ENCODE peak calls at places on chromosomes 11 and 22, in four cellular contexts. W is PC-3, T is neural progenitor cell, K is lower lobe of right lung. S is an unnamed sample.

GRCh38 chr11:68838572-68838964 is 3.1 kb downstream of the CPT1A start:
- DNase-seq in K (no peak), W (no peak), T (no peak), S (no peak)

GRCh38 chr11:58006940-58007339 is 16.7 kb upstream of the OR9Q1 start:
- DNase-seq in K (no peak), T (no peak), W (peak), S (no peak)

GRCh38 chr11:55726715-55727324 is 46.4 kb upstream of the OR5D13 start:
- DNase-seq in W (peak), K (no peak), T (no peak), S (peak)

GRCh38 chr11:93525601-93526000 is 17.6 kb downstream of the SMCO4 start:
- DNase-seq in W (no peak), T (no peak), K (no peak), S (no peak)

GRCh38 chr11:74070713-74071506 is 62.0 kb upstream of the UCP3 start:
- DNase-seq in T (no peak), K (no peak), W (peak), S (no peak)

GRCh38 chr11:128726464-128727139 is 32.7 kb downstream of the FLI1 start:
- DNase-seq in K (peak), T (no peak), W (no peak), S (no peak)

GRCh38 chr11:44939673-44940072 is 11.0 kb downstream of the TP53I11 start:
- DNase-seq in T (peak), W (no peak), K (no peak), S (peak)

GRCh38 chr11:31809857-31810778 is 1.0 kb downstream of the PAX6 start:
- DNase-seq in W (peak), K (peak), T (peak), S (peak)

GRCh38 chr11:57777969-57778317 is 16.3 kb downstream of the CTNND1 start:
- DNase-seq in W (peak), K (no peak), T (peak), S (peak)

GRCh38 chr22:41697126-41697775 is 2.1 kb upstream of the MEI1 start:
- DNase-seq in K (peak), T (peak), W (peak), S (peak)

GRCh38 chr22:39280250-39280649 is 35.5 kb upstream of the PDGFB start:
- DNase-seq in T (no peak), W (no peak), K (no peak), S (no peak)

GRCh38 chr11:11380883-11381282 is 27.8 kb upstream of the CSNK2A3 start:
- DNase-seq in W (no peak), T (no peak), K (no peak), S (peak)

GRCh38 chr11:70078095-70078795 is at the start of gene ANO1:
- DNase-seq in K (no peak), T (peak), W (peak), S (peak)

GRCh38 chr11:59417023-59417422 is 9.2 kb downstream of the OR5A2 start:
- DNase-seq in K (no peak), W (no peak), T (no peak), S (no peak)

GRCh38 chr11:106624377-106624776 is 393.9 kb downstream of the GUCY1A2 start:
- DNase-seq in T (no peak), K (no peak), W (peak), S (no peak)

GRCh38 chr22:27397948-27398330 is 403.6 kb downstream of the MN1 start:
- DNase-seq in K (peak), T (no peak), W (no peak), S (no peak)

DNA sequence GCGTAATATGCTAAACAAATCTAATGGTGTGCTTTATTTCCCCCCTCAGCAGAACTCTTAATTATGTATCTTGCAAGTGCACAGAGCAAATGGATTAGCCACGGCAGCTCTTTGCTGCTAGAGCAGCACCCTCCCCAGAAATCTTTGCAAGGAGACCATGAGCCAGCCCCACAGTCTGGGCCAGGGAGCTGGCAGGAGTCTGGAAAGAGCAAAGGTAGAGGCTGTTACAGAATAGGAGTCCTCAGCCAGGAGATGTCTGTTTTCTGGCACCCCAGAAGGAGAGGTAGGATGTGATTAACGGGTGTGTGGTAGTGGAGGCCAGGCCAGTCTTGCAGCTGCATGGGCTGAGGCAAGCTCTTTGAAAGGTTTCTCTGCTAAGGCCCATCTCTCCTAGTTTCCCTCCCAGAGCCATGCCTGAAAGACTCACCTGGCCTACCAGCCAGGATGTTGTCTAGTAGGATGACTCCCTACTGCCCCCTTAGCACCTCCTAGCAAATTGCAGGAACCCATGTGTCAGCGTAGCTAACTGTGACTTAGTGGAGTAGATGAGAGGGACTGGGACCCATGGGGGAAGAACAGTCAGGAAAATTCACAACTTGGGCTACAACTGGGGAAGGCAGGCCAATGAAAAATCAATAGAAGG is 557.2 kb downstream of the BUD13 start:
- DNase-seq in T (peak), W (no peak), K (no peak), S (peak)
- TF ChIP-seq CTCF in T (peak), W (peak), K (peak), S (peak)

DNA sequence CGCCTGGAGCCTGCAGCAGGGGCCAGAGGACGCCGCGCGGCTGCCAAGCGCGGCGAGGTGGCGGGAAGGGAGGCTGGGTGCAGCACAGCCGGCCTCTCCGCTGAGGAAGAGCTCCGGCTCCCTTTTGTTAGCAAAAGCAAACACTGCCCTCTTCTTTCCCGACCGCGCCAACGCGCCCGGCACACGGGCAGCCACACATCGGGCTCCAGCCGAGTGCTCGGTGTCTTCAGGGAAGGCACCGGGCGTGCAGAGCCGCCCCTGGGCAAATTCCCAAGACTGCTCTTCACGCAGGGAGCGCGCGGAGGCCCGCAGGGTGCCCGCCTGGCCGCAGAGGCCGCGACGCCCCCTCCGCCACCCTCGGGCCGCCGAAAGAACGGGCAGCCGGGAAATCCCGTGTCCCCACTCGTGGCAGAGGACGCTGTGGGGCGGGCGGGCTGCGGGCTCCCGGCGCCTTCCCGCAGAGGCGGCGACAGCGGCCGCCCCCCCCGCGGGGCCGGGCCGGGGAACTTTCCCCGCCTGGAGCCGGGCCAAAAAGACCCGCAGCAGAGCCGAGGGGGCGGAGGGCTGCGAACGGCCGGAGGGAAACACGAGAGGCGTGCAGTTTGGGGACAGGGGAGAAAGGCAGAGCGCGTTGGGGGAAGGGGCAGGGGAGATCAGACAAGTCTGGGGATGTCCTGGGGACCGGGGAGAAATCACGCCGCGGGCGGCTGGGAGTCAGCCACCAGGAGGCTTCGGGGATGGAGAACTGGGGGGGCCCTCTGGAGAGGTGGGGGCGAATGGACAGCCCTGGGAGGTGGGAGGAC is 931 bp downstream of the CADM1 start:
- DNase-seq in K (peak), T (peak), W (peak), S (peak)
- H3K4me3 ChIP-seq in K (peak), T (peak), W (peak), S (peak)

DNA sequence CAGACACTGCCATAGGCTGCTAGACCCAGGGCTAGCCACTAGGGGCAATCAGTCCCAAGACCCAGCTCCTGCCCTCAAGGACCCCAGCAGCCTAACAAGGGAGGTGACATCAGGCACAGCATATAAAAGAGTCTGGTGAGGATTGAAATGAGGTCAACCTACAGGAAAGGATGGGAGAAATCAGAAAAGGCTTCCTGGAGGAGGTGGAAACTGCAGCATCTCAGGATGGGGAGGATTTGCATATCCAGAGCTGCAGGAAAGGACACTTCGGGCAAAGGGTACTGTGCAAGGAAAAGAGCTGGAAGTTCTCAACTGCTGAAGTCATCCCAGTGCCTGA is 2.9 kb upstream of the ARFGAP2 start:
- DNase-seq in K (no peak), T (peak), W (peak), S (peak)
- TF ChIP-seq CTCF in K (peak), T (peak), W (peak), S (peak)

DNA sequence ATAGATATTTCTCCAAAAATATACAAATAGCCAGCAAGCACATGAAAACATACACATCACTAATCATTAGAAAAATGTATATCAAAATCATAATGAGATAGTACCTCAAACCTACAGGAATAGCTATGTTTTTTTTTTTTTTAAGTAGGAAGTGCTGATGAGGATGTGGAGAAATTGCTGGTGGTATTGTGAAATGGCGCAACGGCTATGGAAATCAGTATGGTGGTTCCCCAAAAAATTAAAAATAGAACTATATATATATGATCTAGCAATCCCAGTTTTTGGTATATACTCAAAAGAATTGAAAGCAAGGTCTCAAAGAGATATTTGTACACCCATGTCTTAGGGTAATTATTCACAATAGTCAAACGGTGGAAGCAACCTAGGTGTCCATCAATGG is 46.0 kb upstream of the HIPK3 start:
- DNase-seq in K (no peak), W (no peak), T (no peak), S (no peak)
- H3K4me3 ChIP-seq in K (no peak), W (no peak), T (no peak), S (no peak)

GRCh38 chr11:126608626-126609010 is 253.1 kb downstream of the ST3GAL4 start:
- DNase-seq in W (no peak), T (no peak), K (no peak), S (peak)
- TF ChIP-seq CTCF in W (no peak), T (no peak), K (no peak), S (no peak)

GRCh38 chr11:35873721-35874120 is 70.1 kb upstream of the LDLRAD3 start:
- DNase-seq in T (no peak), K (no peak), W (peak), S (no peak)
- H3K4me3 ChIP-seq in T (no peak), K (no peak), W (no peak), S (no peak)

GRCh38 chr11:9656864-9657263 is 7.0 kb upstream of the SWAP70 start:
- DNase-seq in W (no peak), K (no peak), T (no peak), S (peak)

GRCh38 chr11:9653871-9654270 is 10.0 kb upstream of the SWAP70 start:
- DNase-seq in W (no peak), K (no peak), T (no peak), S (no peak)

GRCh38 chr11:9646324-9646723 is 17.6 kb upstream of the SWAP70 start:
- DNase-seq in K (no peak), T (no peak), W (no peak), S (no peak)

GRCh38 chr11:9651899-9652748 is 11.8 kb upstream of the SWAP70 start:
- DNase-seq in W (no peak), T (no peak), K (no peak), S (peak)

DNA sequence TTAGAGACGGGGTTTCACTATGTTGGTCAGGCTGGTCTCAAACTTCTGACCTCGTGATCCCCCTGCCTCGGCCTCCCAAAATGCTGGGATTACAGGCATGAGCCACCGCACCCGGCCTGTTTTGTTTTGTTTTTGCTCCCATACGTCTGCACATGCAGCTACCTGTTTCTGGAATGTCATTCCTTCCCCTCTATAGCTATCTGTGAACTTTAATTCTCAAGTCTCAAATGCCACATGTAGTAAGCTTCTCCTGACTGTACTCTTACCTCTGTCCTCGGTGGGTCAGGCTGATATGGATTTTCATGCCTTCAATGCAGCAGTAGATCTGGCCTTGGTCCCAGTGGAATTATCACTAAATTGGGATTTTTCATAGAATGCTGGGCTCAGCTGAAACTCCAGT is 12.4 kb upstream of the SWAP70 start:
- DNase-seq in W (no peak), T (no peak), K (no peak), S (peak)
- TF ChIP-seq CTCF in W (no peak), T (no peak), K (no peak), S (no peak)

GRCh38 chr11:111379500-111380136 is 543 bp upstream of the POU2AF1 start:
- DNase-seq in T (no peak), K (no peak), W (no peak), S (no peak)

GRCh38 chr11:111382451-111382850 is 3.4 kb upstream of the POU2AF1 start:
- DNase-seq in T (no peak), K (no peak), W (no peak), S (no peak)

GRCh38 chr11:111376453-111376871 is 2.6 kb downstream of the POU2AF1 start:
- DNase-seq in T (no peak), W (peak), K (no peak), S (no peak)

GRCh38 chr11:111378185-111378772 is 796 bp downstream of the POU2AF1 start:
- DNase-seq in T (no peak), W (no peak), K (no peak), S (no peak)

DNA sequence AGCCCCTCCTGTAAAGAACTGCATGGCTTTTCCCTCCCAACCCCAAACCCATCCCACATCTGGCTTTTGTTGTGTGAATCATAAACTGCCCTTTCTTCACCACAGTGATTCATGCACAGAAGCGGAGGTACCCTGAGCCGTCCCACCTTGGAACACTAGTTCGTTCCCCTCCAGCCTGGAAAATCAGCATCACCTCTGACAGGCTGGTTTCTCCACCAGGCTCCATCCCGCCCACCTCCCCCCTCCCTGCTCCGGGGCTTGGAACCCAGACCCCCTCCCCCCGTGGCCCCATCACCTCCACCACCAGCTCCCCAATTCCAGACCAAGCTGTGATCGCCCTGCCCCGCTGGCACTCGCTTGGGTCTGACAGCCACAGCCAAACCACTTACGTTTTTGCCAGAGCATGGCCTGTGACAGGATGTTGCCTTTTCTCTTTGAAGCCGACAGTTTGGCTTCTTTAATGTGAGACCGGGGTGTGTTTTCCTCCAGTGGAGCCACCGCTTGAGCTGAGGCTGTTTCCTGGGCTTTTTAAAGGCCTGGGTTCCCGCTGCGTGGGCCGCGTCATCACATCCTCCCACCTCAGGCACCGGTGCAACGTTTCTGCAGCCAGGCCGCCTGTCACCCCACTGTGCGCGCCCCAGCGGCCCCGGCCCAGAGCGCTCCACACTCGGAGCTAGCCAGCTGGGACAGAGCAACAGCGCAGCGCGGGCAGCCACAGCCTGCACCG is at the start of gene POU2AF1:
- DNase-seq in K (no peak), T (no peak), W (no peak), S (no peak)
- H3K4me3 ChIP-seq in K (peak), T (no peak), W (no peak), S (no peak)